ENCODE peak calls at places on chromosomes 4 and X, in four cellular contexts. W, O, R and A are unnamed samples.
A peak's percentile ranks its signal among the peaks of the same experiment; 100 is the strongest.

GRCh38 chr4:52984469-52984868 is 122.4 kb downstream of the RASL11B start:
- DNase-seq in W (no peak), O (no peak), R (no peak), A (no peak)

GRCh38 chr4:107312366-107312765 is 276.3 kb upstream of the DKK2 start:
- DNase-seq in W (no peak), O (no peak), R (no peak), A (no peak)

GRCh38 chrX:10245219-10245618 is 88.4 kb downstream of the CLCN4 start:
- DNase-seq in W (peak; percentile 2), O (no peak), R (no peak), A (no peak)

GRCh38 chrX:69319376-69319775 is 154.1 kb upstream of the PJA1 start:
- DNase-seq in W (no peak), O (no peak), R (no peak), A (no peak)

GRCh38 chr4:143402776-143403550 is 66.3 kb downstream of the GAB1 start:
- DNase-seq in W (peak; percentile 44), O (no peak), R (no peak), A (peak; percentile 86)

GRCh38 chr4:4990857-4991540 is 28.3 kb downstream of the CYTL1 start:
- DNase-seq in W (no peak), O (no peak), R (no peak), A (no peak)

GRCh38 chr4:74114234-74114633 is 15.2 kb upstream of the CXCL2 start:
- DNase-seq in W (no peak), O (no peak), R (no peak), A (peak; percentile 59)

GRCh38 chr4:163534056-163534455 is 39.6 kb downstream of the TMA16 start:
- DNase-seq in W (no peak), O (no peak), R (no peak), A (no peak)

DNA sequence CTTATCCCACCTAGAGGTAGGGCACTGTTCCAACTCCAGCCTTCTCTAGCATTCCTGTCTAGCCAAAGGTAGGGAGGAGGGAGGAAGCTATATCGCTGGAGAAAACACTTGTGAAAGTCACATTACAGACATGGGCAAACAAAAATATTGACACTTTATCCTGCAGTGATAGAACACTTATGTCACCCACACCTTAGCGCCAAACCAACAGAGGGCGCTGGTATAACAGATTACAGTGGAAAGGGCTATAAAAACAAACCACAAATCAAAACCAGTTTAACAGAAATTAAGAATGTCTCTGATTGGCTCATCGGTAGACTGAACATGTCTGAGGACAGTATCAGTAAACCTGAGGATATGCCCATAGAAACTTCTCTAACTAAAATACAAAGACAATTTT is 451.3 kb downstream of the TLL1 start:
- DNase-seq in W (peak; percentile 53), O (no peak), R (no peak), A (peak; percentile 6)
- TF ChIP-seq CTCF in W (peak; percentile 29), O (no peak), R (no peak), A (peak; percentile 34)

GRCh38 chrX:80229626-80230025 is 190.6 kb upstream of the TENT5D start:
- DNase-seq in W (no peak), O (no peak), R (no peak), A (no peak)

DNA sequence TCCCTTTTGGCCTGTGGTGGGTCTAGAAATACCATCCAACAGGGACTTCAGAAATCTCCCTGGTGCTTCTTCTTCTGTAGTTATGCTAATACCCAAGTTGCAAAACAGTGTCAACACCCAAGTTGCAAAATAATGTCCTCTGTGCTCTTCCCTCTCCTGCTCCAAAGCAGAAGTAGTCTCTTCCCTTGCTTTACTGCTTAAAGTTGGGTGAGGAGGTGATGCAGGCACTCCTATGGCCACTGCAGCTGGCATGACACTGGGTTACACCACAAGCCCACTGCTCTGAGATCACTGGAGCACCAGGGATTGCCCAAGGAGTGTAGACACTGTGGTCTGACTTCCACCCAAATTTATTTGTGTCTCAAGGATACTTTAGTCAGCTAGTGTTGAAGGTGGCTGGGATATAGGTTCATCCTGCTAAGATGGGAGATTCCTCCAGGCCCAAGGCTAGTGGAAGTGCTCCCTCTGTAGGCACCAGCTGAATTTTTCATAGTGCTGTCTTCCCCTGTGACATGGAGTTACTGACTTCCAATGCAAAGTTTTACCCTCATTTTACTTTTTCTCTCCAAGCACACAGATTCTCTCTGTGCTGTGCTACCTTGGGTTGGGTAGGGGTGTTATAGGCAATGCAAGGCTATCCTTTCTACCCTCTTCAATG is 196.2 kb upstream of the TENT5D start:
- DNase-seq in W (no peak), O (no peak), R (no peak), A (no peak)
- TF ChIP-seq CTCF in W (no peak), O (no peak), R (no peak), A (no peak)

GRCh38 chrX:8848921-8849320 is 47.7 kb upstream of the FAM9A start:
- DNase-seq in W (no peak), O (no peak), R (no peak), A (no peak)

GRCh38 chrX:8849462-8849861 is 48.3 kb upstream of the FAM9A start:
- DNase-seq in W (no peak), O (no peak), R (no peak), A (no peak)

GRCh38 chrX:8846271-8846670 is 45.1 kb upstream of the FAM9A start:
- DNase-seq in W (no peak), O (no peak), R (no peak), A (no peak)

GRCh38 chrX:8851487-8851886 is 50.3 kb upstream of the FAM9A start:
- DNase-seq in W (no peak), O (no peak), R (no peak), A (no peak)

DNA sequence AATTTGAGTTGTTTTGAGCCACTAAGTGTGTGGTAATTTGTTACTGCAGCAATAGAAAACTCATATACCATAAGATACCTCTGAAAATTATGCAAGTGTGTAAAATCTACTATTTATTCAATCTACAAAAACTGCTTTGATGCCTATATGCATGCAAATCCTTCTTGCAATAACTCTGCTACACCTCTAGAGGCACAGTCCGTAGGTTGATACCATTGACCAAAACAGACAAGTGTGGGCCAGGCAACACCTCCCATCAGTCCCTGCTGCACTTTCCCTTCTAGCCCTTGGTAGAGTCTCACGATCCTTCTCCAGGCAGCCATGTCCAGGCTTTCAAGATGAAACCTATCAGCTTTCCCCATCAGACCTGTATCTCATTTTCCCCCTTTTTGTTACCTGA is 48.8 kb upstream of the FAM9A start:
- DNase-seq in W (peak; percentile 1), O (no peak), R (no peak), A (no peak)
- TF ChIP-seq CTCF in W (no peak), O (no peak), R (no peak), A (no peak)

DNA sequence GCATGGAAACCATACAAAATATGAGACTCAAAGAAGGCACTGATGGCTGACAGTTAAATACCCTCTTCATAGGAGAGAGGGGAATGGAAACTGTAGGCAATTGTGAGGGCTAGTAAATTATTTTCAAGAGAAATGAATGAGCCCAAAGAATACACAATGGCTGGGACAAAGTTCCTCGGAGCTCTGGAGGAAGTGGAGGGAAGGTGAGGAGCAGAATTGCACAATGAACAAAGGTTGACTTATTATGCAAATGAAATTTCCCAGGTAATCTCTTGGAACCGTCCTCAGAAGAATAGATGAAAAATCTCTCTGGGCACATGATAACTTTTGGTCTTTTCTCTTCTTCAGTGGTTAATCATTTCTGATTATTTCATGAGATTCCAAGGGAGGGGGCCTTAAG is 202.6 kb upstream of the VCX start:
- DNase-seq in W (no peak), O (no peak), R (no peak), A (no peak)
- TF ChIP-seq CTCF in W (no peak), O (no peak), R (no peak), A (no peak)

DNA sequence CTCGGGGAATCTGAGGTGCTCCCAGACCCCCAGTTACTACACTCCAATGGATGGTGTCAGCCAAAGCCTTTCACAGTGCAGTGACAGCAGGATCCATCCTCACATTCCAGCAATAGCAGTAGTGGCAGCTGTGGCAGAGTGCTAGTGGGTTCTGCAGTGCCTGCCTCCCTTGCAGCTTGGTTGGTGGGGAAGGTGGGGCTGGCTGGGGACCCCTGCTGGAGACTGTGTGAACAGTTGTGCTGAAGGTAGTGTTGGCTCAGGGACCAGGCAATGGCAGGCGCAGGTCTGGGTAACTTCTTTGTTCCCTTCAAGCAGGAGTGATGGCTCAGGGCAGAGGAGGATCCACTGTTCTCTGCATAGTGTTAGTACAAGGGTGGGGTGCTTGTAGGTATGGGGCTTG is 343.7 kb upstream of the TRAM1L1 start:
- DNase-seq in W (peak; percentile 7), O (no peak), R (no peak), A (no peak)
- TF ChIP-seq CTCF in W (peak; percentile 16), O (no peak), R (no peak), A (no peak)

GRCh38 chr4:184253072-184253420 is 35.4 kb upstream of the ENPP6 start:
- DNase-seq in W (no peak), O (no peak), R (no peak), A (no peak)

GRCh38 chr4:184252136-184253071 is 34.7 kb upstream of the ENPP6 start:
- DNase-seq in W (no peak), O (no peak), R (no peak), A (no peak)

GRCh38 chr4:184251680-184252000 is 34.0 kb upstream of the ENPP6 start:
- DNase-seq in W (no peak), O (no peak), R (no peak), A (no peak)

GRCh38 chr4:184248216-184248615 is 30.5 kb upstream of the ENPP6 start:
- DNase-seq in W (no peak), O (no peak), R (no peak), A (no peak)

GRCh38 chr4:184250795-184251679 is 33.4 kb upstream of the ENPP6 start:
- DNase-seq in W (peak; percentile 73), O (no peak), R (no peak), A (peak; percentile 49)
- TF ChIP-seq CTCF in W (peak; percentile 55), O (peak; percentile 48), R (peak; percentile 76), A (peak; percentile 47)

GRCh38 chrX:153578200-153578835 is 20.6 kb downstream of the CCNQ start:
- DNase-seq in W (no peak), O (no peak), R (no peak), A (no peak)

GRCh38 chrX:153583433-153583832 is 15.5 kb downstream of the CCNQ start:
- DNase-seq in W (no peak), O (no peak), R (no peak), A (peak; percentile 1)

GRCh38 chrX:153576961-153577360 is 22.0 kb downstream of the CCNQ start:
- DNase-seq in W (no peak), O (no peak), R (no peak), A (no peak)

GRCh38 chrX:153582896-153583295 is 16.0 kb downstream of the CCNQ start:
- DNase-seq in W (peak; percentile 80), O (no peak), R (peak; percentile 42), A (peak; percentile 25)

DNA sequence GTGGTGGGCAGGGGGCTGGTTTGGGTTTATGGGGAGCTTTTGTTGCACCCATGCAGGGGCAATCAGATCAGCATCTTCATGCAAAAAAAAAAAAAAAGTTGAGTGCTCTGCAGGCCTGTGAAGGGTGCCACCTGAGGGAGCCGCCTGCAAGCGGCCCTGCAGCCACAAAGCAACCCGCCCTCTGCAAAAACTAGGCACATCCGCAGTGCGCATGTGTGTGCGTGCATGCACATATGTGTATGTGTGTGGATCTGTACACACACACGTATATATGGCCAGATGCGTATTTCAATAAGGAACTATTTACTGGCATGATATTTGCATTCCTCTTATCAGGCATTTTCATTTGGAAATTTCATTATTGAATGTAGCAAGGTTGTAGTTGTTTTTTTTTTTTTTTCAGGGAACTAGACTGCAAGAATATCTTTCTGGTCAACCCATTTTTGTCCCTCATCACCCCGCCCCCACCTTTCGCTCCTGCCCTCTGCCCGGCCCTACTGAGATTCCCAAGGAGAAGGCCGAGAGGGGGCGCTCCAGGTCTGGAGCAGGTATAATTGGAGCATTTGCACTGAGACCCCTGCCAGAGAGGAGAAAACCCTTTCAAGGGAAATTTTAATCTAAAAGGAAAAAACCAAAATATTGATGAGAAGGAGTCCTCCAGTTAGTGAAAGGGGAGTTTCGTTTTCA is 18.1 kb downstream of the CCNQ start:
- DNase-seq in W (no peak), O (no peak), R (no peak), A (peak; percentile 1)
- TF ChIP-seq CTCF in W (no peak), O (no peak), R (no peak), A (no peak)